ENCODE peak calls at places on chromosomes 7 and 10, in six cellular contexts. H is HepG2, P is H1, R is GM12878, L is GM12892, B is K562. S is an unnamed sample.

GRCh38 chr7:40720401-40720800 is 585.6 kb downstream of the SUGCT start:
- DNase-seq in H (no peak), P (no peak), R (no peak), L (no peak), B (no peak), S (no peak)

GRCh38 chr7:151964951-151965350 is 8.7 kb downstream of the GALNTL5 start:
- DNase-seq in H (no peak), P (no peak), R (no peak), L (no peak), B (no peak), S (no peak)

GRCh38 chr7:25857376-25858067 is 294.5 kb upstream of the NFE2L3 start:
- DNase-seq in H (no peak), P (no peak), R (no peak), L (no peak), B (peak), S (no peak)

GRCh38 chr10:112871021-112871420 is 79.0 kb upstream of the TCF7L2 start:
- DNase-seq in H (peak), P (no peak), R (no peak), L (no peak), B (no peak), S (no peak)

GRCh38 chr7:76302299-76303056 is at the start of gene HSPB1:
- DNase-seq in H (peak), P (no peak), R (peak), L (peak), B (peak), S (peak)

GRCh38 chr10:116723428-116724281 is 18.7 kb downstream of the HSPA12A start:
- DNase-seq in H (no peak), P (no peak), R (no peak), L (no peak), B (no peak), S (no peak)

GRCh38 chr7:24572421-24573007 is 738 bp upstream of the PALS2 start:
- DNase-seq in H (peak), P (no peak), R (no peak), L (no peak), B (peak), S (no peak)

GRCh38 chr7:68729361-68729760 is 868.9 kb upstream of the AUTS2 start:
- DNase-seq in H (no peak), P (no peak), R (no peak), L (no peak), B (no peak), S (no peak)

GRCh38 chr10:5529702-5530411 is 5.1 kb downstream of the CALML3 start:
- DNase-seq in H (no peak), P (no peak), R (no peak), L (no peak), B (no peak), S (no peak)

GRCh38 chr7:137692399-137692798 is 154.4 kb downstream of the DGKI start:
- DNase-seq in H (no peak), P (no peak), R (no peak), L (no peak), B (no peak), S (no peak)

GRCh38 chr10:12954866-12955265 is 46.6 kb downstream of the CCDC3 start:
- DNase-seq in H (no peak), P (no peak), R (no peak), L (no peak), B (no peak), S (no peak)

GRCh38 chr10:56928717-56929116 is 567.7 kb upstream of the ZWINT start:
- DNase-seq in H (no peak), P (no peak), R (no peak), L (no peak), B (no peak), S (no peak)

GRCh38 chr7:101993311-101993710 is 175.9 kb downstream of the CUX1 start:
- DNase-seq in H (no peak), P (no peak), R (no peak), L (no peak), B (no peak), S (no peak)

GRCh38 chr7:24576171-24577052 is 3.2 kb downstream of the PALS2 start:
- DNase-seq in H (peak), P (no peak), R (peak), L (no peak), B (peak), S (no peak)

GRCh38 chr10:132313305-132313704 is 5.6 kb upstream of the STK32C start:
- DNase-seq in H (no peak), P (no peak), R (no peak), L (no peak), B (no peak), S (no peak)

GRCh38 chr7:127768241-127768640 is 116.2 kb downstream of the SND1 start:
- DNase-seq in H (no peak), P (no peak), R (no peak), L (no peak), B (no peak), S (no peak)

GRCh38 chr7:80467069-80467468 is 44.8 kb downstream of the GNAT3 start:
- DNase-seq in H (no peak), P (no peak), R (no peak), L (no peak), B (no peak), S (no peak)

GRCh38 chr7:114081606-114082425 is 163.0 kb upstream of the PPP1R3A start:
- DNase-seq in H (peak), P (no peak), R (no peak), L (no peak), B (no peak), S (no peak)

GRCh38 chr7:46003896-46004875 is 83.1 kb upstream of the IGFBP3 start:
- DNase-seq in H (no peak), P (no peak), R (no peak), L (no peak), B (no peak), S (no peak)

GRCh38 chr10:133248334-133248715 is 10.7 kb downstream of the VENTX start:
- DNase-seq in H (no peak), P (no peak), R (no peak), L (no peak), B (no peak), S (no peak)

GRCh38 chr10:67306588-67307205 is 380.9 kb downstream of the LRRTM3 start:
- DNase-seq in H (peak), P (no peak), R (no peak), L (peak), B (peak), S (peak)

DNA sequence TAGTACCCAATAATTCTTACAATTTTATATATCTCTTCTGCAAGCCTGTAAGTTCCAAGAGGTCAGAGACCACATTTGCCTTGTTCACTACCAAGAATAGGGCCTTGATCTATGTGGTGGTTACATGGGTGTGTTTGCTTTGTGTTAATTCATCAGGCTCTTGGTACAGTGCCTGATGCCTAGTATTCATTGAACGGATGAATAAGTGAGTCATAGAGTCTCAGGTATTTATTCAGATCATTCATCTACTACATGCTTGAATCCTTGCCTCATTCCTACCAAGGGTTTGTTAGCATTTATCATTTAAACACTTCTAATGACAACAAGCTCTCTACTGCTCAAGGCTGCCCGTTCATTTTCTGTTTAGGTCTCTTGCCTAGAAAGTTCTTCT is 11.3 kb upstream of the SGPL1 start:
- DNase-seq in H (peak), P (no peak), R (no peak), L (no peak), B (no peak), S (no peak)
- TF ChIP-seq TAF1 in H (no peak), P (no peak), R (no peak), L (no peak), B (no peak), S (no peak)

DNA sequence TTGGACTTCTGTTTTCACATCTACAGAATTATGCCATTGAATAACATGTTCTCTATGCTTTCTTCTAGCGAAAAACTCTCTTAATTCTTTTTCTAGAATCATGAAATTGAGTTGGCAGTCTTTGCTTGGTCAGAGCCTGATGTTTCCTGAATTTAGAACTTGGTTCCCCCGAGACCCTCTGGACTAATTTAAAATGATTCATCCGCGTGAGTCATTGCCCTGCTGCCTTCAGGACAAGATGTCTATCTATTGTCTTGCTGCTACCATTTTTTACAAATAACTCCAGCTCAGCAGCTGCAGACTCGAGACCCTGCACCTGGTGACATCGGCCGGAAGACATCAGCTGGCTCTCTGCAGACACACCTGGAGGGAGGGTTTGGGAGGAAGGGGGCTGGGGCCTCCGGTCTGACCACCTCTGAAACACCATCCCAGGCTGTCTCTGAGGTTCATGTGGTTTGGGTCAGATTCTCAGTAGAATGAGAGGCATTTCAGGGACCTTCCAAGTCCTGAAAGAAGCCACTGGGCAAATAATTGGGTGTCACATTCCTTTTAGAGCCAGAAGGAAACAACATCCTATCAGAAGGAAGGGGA is 20.9 kb upstream of the KLF6 start:
- DNase-seq in H (no peak), P (no peak), R (no peak), L (no peak), B (peak), S (no peak)
- TF ChIP-seq POLR2A in H (no peak), P (no peak), R (no peak), L (no peak), B (peak), S (no peak)

GRCh38 chr10:71359364-71360046 is 37.2 kb upstream of the CDH23 start:
- DNase-seq in H (no peak), P (no peak), R (no peak), L (peak), B (peak), S (peak)
- TF ChIP-seq POLR2AphosphoS5 in H (no peak), P (no peak), R (no peak), L (no peak), B (peak), S (no peak)

DNA sequence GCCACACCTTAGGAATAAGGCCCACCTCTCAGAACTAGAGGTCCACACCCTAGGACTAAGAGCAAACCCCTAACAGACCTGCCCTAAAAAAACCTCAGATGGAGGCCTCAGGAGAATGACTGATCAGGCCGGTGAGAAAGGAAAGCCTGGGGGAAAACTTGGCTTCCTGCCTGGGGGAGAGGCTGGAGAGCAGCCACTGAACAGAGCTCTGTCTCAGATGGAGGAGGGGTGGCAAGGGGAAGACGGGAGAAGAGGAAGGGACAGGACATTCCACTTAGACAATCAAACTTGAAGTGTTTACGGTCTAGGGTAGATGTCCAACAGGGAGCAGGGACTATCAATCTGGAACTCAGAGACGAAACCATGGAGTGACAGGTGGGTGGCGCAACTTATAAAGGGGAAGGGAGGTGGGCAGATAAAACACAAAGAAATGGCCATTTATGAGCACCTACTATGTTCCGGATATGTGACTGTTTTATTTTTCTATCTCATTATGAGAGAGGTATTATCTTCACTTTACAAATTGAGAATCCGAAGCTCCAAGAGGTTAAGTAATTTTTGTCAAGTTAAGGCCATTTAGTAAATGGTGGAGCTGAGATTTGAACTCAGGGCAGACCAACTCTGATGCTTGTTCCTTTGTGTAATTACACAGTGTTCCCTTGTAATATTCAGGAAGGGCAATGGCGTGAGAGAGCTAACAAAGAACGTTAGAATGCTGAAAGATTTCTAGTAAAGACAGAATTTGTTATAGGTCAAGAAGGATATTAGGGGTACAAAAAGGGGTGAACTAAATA is 82.6 kb downstream of the DNMBP start:
- DNase-seq in H (peak), P (no peak), R (no peak), L (no peak), B (no peak), S (no peak)
- TF ChIP-seq TAF1 in H (no peak), P (no peak), R (no peak), L (no peak), B (no peak), S (no peak)

GRCh38 chr10:72274213-72274729 is 547 bp downstream of the DDIT4 start:
- DNase-seq in H (no peak), P (no peak), R (no peak), L (no peak), B (no peak), S (no peak)
- TF ChIP-seq POLR2A in H (no peak), P (no peak), R (no peak), L (no peak), B (no peak), S (no peak)

GRCh38 chr10:35643151-35643975 is 1.3 kb upstream of the FZD8 start:
- DNase-seq in H (no peak), P (no peak), R (no peak), L (no peak), B (peak), S (peak)
- TF ChIP-seq POLR2AphosphoS5 in H (no peak), P (no peak), R (no peak), L (no peak), B (no peak), S (no peak)

GRCh38 chr7:7330997-7331396 is 148.7 kb downstream of the C1GALT1 start:
- DNase-seq in H (no peak), P (no peak), R (no peak), L (no peak), B (peak), S (no peak)
- TF ChIP-seq TAF1 in H (no peak), P (no peak), R (no peak), L (no peak), B (no peak), S (no peak)

S was measured in GM12891.